ENCODE peak calls at places on chromosomes 2 and 18, in five cellular contexts. N is HCT116, R is SK-N-SH, A is neural progenitor cell, P is GM23248. K is an unnamed sample.

GRCh38 chr2:54945401-54946219 is 104.6 kb downstream of the RTN4 start:
- DNase-seq in A (no peak), P (peak), N (no peak), R (no peak), K (no peak)

GRCh38 chr2:9462872-9463697 is 11.3 kb upstream of the IAH1 start:
- DNase-seq in N (no peak), R (no peak), A (no peak), P (no peak), K (no peak)

GRCh38 chr2:100704156-100704555 is 115.8 kb upstream of the NPAS2 start:
- DNase-seq in P (no peak), N (no peak), R (no peak), A (no peak), K (no peak)

GRCh38 chr2:206045251-206045650 is 40.7 kb downstream of the INO80D start:
- DNase-seq in A (no peak), N (no peak), P (peak), R (no peak), K (no peak)

GRCh38 chr2:149825473-149825872 is 237.9 kb upstream of the MMADHC start:
- DNase-seq in P (no peak), R (no peak), N (no peak), A (no peak), K (no peak)

GRCh38 chr2:71238089-71238488 is 11.2 kb upstream of the PAIP2B start:
- DNase-seq in R (no peak), N (no peak), A (no peak), P (no peak), K (no peak)

GRCh38 chr18:13186687-13187086 is 31.9 kb upstream of the LDLRAD4 start:
- DNase-seq in P (no peak), R (no peak), A (no peak), N (no peak), K (no peak)

GRCh38 chr18:47969851-47970250 is 39.4 kb upstream of the SMAD2 start:
- DNase-seq in N (no peak), P (peak), R (no peak), A (no peak), K (no peak)

GRCh38 chr18:35389095-35389618 is 12.0 kb upstream of the ZNF396 start:
- DNase-seq in P (peak), R (no peak), A (no peak), N (no peak), K (no peak)

GRCh38 chr18:1014496-1014895 is 109.8 kb downstream of the ADCYAP1 start:
- DNase-seq in A (no peak), R (no peak), N (no peak), P (peak), K (peak)

GRCh38 chr2:120641366-120641771 is 94.3 kb upstream of the GLI2 start:
- DNase-seq in A (no peak), N (no peak), P (peak), R (no peak), K (no peak)

GRCh38 chr2:127052771-127053691 is 53.9 kb downstream of the BIN1 start:
- DNase-seq in R (peak), N (no peak), A (no peak), P (no peak), K (no peak)

GRCh38 chr2:57330447-57330846 is 716.2 kb upstream of the VRK2 start:
- DNase-seq in A (no peak), P (peak), N (no peak), R (no peak), K (peak)

GRCh38 chr2:27148801-27149439 is at the start of gene TCF23:
- DNase-seq in P (no peak), A (no peak), N (no peak), R (peak), K (no peak)

GRCh38 chr2:10447300-10448207 is 573 bp downstream of the ODC1 start:
- DNase-seq in R (peak), N (no peak), A (peak), P (peak), K (peak)

GRCh38 chr2:70124983-70125480 is 37.8 kb downstream of the PCBP1 start:
- DNase-seq in P (peak), A (peak), R (peak), N (no peak), K (peak)

GRCh38 chr2:20913460-20913859 is 90.6 kb upstream of the LDAH start:
- DNase-seq in P (no peak), R (no peak), A (no peak), N (no peak), K (no peak)

GRCh38 chr2:58057890-58058590 is 11.4 kb downstream of the VRK2 start:
- DNase-seq in N (no peak), A (no peak), R (no peak), P (no peak), K (no peak)

GRCh38 chr2:98347298-98348065 is 1.2 kb downstream of the CNGA3 start:
- DNase-seq in P (peak), N (no peak), A (peak), R (peak), K (peak)

GRCh38 chr18:57243624-57244179 is 96.8 kb downstream of the BOD1L2 start:
- DNase-seq in N (no peak), R (no peak), A (no peak), P (no peak), K (no peak)

GRCh38 chr2:20282916-20283592 is 58.1 kb upstream of the SDC1 start:
- DNase-seq in A (no peak), N (no peak), P (no peak), R (peak), K (no peak)

GRCh38 chr2:101518470-101519172 is 43.7 kb upstream of the RFX8 start:
- DNase-seq in R (peak), N (peak), P (peak), A (peak), K (peak)

GRCh38 chr2:230899786-230900185 is 25.3 kb downstream of the GPR55 start:
- DNase-seq in P (peak), N (no peak), R (no peak), A (no peak), K (no peak)

GRCh38 chr2:112724611-112725525 is 4.0 kb downstream of the NT5DC4 start:
- DNase-seq in A (peak), P (peak), N (no peak), R (no peak), K (peak)

GRCh38 chr2:44945676-44946427 is 4.3 kb downstream of the SIX3 start:
- DNase-seq in R (peak), N (no peak), A (no peak), P (no peak), K (peak)

GRCh38 chr2:111972955-111973565 is 74.7 kb downstream of the MERTK start:
- DNase-seq in A (no peak), N (no peak), R (no peak), P (peak), K (no peak)

DNA sequence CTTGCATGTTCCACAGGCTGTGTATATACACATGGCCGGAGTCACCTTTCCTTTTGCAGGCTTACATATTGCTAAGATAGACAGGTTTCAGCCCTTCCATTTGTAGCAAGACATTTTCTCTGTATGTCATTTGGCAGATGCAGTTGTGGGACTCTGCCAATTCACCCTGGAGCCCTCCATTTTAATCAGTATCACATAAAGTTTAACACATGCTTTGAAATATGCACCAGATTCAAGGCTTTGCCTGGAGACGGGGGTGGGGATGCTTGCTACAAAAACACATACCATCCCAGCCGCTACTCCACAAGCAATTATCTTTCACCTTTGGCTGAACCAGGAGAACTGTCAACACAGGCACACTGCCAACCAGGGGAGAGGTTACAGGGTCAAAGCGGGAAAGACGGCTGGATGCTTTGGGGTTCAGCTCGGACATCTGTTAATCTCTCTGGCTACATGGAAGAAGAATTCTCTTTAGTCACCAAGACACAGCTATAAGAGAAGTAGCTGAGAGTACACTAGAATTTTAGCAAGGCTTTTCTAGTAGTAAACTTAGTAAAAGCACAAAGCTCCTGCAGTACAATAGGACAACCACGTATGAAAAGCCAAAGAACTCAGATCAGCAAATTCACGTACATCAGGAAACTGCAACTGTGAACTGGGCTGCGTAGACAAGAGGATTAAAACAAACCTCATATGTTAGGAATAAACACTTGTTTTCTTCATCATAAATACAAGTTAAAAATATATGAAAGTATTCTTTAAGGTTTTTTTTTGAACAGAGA is 130.9 kb downstream of the EXOC6B start:
- DNase-seq in R (peak), N (no peak), P (peak), A (peak), K (peak)
- TF ChIP-seq EZH2phosphoT487 in R (no peak), N (no peak), P (no peak), A (no peak), K (no peak)

DNA sequence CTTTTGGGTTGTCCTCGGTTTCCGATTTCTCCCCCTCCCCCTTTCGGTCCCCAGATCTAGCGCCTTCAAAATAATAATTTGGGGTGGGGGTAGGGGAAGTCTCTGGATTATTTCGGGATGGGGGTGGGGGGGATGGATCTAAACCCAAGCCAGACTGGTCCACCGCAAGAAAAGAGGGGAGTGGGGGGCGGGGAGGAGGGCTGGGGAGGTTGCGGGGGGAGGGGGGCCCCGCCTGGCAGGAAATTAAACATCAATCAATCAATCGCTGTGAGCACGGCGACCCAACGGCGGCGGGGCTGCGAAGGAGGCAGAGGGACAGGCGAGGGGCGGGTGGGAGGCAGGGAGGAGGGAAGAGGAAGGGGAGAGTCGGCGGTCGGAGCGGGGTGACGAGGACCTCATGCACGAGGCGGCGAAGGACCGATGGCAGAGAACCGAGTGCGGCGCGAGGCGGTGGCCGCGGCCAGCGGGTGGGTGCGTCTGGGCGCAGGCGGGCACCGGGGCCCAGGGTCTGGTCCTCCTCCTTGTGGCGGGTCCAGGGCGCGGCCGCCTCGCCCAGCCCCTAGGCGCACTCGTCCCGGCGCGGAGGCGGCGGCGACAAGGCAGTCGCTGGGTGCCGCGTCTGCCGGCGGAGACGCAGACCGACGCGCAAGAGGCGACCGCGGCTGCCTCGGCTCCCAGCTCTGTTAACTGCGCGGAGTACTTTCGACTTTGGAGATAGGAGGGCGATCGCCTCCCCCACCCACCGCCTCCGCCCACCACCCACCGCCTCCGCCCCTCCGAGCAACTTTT is 472 bp upstream of the SATB2 start:
- DNase-seq in A (peak), R (no peak), N (peak), P (peak), K (peak)
- TF ChIP-seq EZH2phosphoT487 in A (no peak), R (no peak), N (no peak), P (no peak), K (no peak)

GRCh38 chr2:224039080-224039769 is at the start of gene SERPINE2:
- DNase-seq in P (peak), A (peak), N (peak), R (peak), K (peak)
- TF ChIP-seq EZH2phosphoT487 in P (no peak), A (no peak), N (no peak), R (no peak), K (no peak)

GRCh38 chr18:79819064-79819725 is 21.5 kb downstream of the KCNG2 start:
- DNase-seq in P (no peak), R (no peak), N (no peak), A (no peak), K (no peak)
- TF ChIP-seq EZH2phosphoT487 in P (no peak), R (no peak), N (no peak), A (no peak), K (no peak)

DNA sequence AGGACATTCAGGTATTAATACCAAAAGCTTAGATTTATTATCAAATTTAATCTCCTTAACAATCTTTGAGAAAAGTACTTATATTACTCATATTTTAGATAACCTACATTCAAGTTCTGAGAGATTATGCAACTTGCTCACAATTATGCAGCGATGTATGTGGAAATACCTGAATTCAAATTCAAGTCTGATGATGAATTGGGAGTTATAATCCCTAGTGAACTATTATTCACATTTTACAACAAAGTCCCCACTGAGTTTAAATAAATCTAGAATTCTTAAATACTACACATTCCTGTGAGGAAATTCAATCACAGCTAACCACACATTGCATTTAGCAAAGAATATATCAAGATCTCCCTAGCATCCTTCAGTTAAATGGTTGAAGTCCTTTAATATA is 278.4 kb downstream of the NOL4 start:
- DNase-seq in P (no peak), R (no peak), N (no peak), A (no peak), K (no peak)
- TF ChIP-seq EZH2phosphoT487 in P (no peak), R (no peak), N (no peak), A (no peak), K (no peak)

DNA sequence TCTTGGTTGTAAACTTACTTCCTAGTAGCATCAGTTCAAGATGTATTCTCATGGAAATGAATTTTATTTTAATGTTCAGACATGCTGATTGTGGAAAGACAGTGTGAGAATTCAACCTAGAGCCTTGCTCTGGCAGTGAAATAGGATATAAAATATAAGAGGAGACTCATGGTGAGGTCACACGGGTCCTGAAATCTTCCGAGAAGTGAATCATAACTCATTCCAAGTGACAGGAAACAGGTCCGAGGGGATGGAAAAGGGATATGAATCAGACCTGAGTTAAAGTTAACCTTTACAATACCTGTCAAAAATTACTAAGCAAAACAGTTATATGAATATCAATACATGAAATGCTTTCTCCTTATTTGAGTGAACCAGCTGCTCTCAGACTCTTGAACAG is 185.2 kb upstream of the LRRTM1 start:
- DNase-seq in P (peak), A (no peak), N (no peak), R (no peak), K (no peak)
- TF ChIP-seq EZH2phosphoT487 in P (no peak), A (no peak), N (no peak), R (no peak), K (no peak)